ENCODE peak calls at places on chromosomes 3 and 15, in four cellular contexts. O is CD4-positive, alpha-beta memory T cell; J is heart left ventricle; H is effector memory CD4-positive, alpha-beta T cell. Y is an unnamed sample.

GRCh38 chr15:48381861-48382260 is 50.6 kb downstream of the DUT start:
- DNase-seq in O (no peak), J (no peak), H (no peak), Y (no peak)

GRCh38 chr15:75554717-75555116 is 24.4 kb downstream of the PTPN9 start:
- DNase-seq in O (no peak), J (no peak), H (no peak), Y (no peak)

GRCh38 chr3:123338620-123339061 is 110.2 kb downstream of the ADCY5 start:
- DNase-seq in H (no peak), O (no peak), J (peak; percentile 69), Y (no peak)

GRCh38 chr3:173800154-173800553 is 402.6 kb downstream of the NLGN1 start:
- DNase-seq in J (no peak), O (no peak), H (no peak), Y (no peak)

GRCh38 chr15:92886229-92886628 is 13.9 kb upstream of the CHD2 start:
- DNase-seq in H (no peak), J (no peak), O (no peak), Y (no peak)

GRCh38 chr3:193777524-193777923 is 184.5 kb downstream of the OPA1 start:
- DNase-seq in H (no peak), O (no peak), J (no peak), Y (no peak)

GRCh38 chr3:71152892-71153265 is 430.6 kb downstream of the FOXP1 start:
- DNase-seq in H (no peak), J (no peak), O (no peak), Y (no peak)

GRCh38 chr3:181752202-181752671 is 40.5 kb downstream of the SOX2 start:
- DNase-seq in H (no peak), O (no peak), J (no peak), Y (no peak)

GRCh38 chr15:61501815-61502214 is 272.7 kb upstream of the RORA start:
- DNase-seq in O (no peak), J (no peak), H (no peak), Y (no peak)

GRCh38 chr3:34017757-34018156 is 219.3 kb downstream of the PDCD6IP start:
- DNase-seq in H (no peak), O (no peak), J (no peak), Y (no peak)

GRCh38 chr3:48594431-48595049 is 589 bp downstream of the COL7A1 start:
- DNase-seq in J (no peak), H (no peak), O (no peak), Y (peak; percentile 58)

GRCh38 chr15:64149424-64150235 is 1.9 kb upstream of the SNX22 start:
- DNase-seq in O (no peak), H (no peak), J (no peak), Y (no peak)

GRCh38 chr15:98737721-98738120 is 89.4 kb downstream of the IGF1R start:
- DNase-seq in J (no peak), O (no peak), H (no peak), Y (no peak)

GRCh38 chr15:98743177-98743576 is 94.8 kb downstream of the IGF1R start:
- DNase-seq in O (no peak), H (no peak), J (no peak), Y (no peak)

GRCh38 chr15:98740963-98741362 is 92.6 kb downstream of the IGF1R start:
- DNase-seq in J (no peak), H (no peak), O (no peak), Y (no peak)

GRCh38 chr15:98738689-98739411 is 90.5 kb downstream of the IGF1R start:
- DNase-seq in O (no peak), H (no peak), J (no peak), Y (no peak)

DNA sequence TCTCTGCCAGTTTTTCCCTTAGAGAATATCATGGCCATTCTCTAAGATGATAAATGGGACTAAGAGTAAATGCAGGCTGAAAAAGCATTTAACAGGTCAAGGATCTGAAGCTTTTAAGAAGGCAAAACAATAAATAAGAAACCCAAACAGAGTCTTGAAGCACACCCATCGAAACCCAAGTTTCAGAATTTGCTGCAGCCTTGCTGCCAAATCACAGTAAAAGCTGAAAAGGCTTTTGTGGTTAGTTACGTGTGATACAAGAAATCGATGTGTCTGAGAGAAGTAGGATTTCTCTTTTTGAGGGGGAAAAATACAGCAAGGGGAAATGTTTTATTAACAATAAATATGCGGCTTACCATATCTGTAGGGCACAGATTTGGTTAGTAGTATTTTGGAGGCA is 92.0 kb downstream of the IGF1R start:
- DNase-seq in O (no peak), H (no peak), J (no peak), Y (no peak)
- H3K27ac ChIP-seq in O (no peak overlapping the region), H (no peak overlapping the region), J (no peak overlapping the region), Y (no peak overlapping the region)

DNA sequence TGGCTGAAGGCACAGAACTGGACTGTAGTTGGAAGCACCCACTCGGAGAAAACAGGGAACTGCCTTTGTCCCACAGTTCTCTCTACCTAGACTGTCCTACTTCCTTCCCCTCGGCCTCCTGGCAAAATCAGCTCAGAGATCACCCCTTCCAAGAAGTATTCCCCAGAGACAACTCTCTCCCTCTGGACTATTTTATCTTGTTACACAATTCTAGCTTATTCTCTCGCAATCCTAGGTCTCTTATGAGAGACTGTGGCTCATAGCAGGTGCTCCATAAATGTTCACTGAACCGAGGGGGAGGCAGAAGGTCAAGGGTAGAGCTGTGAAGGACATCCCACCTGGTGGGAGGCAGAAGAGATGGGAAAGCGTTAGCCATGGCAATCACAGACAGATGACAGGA is 10.6 kb downstream of the HEG1 start:
- DNase-seq in H (no peak), J (no peak), O (no peak), Y (no peak)
- H3K4me1 ChIP-seq in H (no peaks in the 10 kb centered on the region), J (peaks cover 73% of the 10 kb centered on the region), O (peaks cover 11% of the 10 kb centered on the region), Y (peaks cover 33% of the 10 kb centered on the region)

GRCh38 chr3:172127929-172128580 is 88.7 kb downstream of the FNDC3B start:
- DNase-seq in H (no peak), O (no peak), J (no peak), Y (no peak)

GRCh38 chr3:172131746-172132145 is 92.4 kb downstream of the FNDC3B start:
- DNase-seq in J (no peak), H (no peak), O (no peak), Y (no peak)

GRCh38 chr3:172129534-172129867 is 90.1 kb downstream of the FNDC3B start:
- DNase-seq in O (no peak), H (no peak), J (no peak), Y (no peak)

GRCh38 chr3:172128852-172129251 is 89.5 kb downstream of the FNDC3B start:
- DNase-seq in J (no peak), O (no peak), H (no peak), Y (no peak)

DNA sequence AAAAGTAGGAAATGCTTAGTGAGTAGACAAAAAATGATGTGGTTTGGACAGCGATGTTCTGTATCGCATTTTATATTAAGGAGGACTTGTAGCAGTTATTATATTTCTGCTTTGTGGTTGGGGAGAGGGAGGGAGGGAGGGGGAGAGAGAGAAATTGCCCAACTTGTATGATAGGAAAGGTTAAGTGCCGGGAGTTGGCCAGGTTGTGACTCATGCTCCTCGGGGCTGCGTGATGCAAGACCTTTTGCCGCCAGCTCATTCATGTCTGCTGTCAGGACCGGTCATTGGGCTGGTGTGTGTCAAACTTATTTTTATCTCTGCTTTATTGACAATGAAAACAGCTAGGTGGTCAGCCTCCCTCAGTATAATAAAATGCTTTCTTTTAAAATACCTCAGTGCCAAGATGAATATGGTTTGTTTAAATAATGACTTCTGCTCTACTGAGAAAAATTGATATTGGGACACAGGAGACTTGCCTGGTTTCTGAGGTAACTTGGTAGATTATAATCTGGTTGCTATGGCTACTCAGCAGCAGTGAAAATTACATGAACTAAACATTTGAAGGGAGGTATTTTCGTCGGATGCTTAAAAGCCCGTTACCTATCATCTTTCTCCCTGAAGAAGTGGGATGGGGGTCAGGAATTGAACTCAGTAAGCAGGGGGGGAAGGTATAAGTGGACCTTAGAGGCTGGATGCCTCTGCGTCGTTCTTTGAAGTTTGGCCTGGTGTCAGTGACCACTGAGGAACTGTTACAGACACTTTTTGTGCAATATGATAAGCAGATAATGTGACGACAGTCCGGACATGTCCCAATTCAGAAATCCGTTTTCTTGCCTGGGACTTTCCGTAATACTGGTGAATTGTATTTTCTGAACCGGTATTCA is 90.7 kb downstream of the FNDC3B start:
- DNase-seq in O (peak; percentile 67), H (peak; percentile 54), J (peak; percentile 86), Y (peak; percentile 94)
- H3K4me3 ChIP-seq in O (no peak overlapping the region), H (peak overlapping the region; percentile 7), J (no peak overlapping the region), Y (no peak overlapping the region)

GRCh38 chr3:52793702-52794611 is 639 bp upstream of the ITIH3 start:
- DNase-seq in O (no peak), H (no peak), J (no peak), Y (no peak)
- H3K27ac ChIP-seq in O (no peak overlapping the region), H (no peak overlapping the region), J (no peak overlapping the region), Y (no peak overlapping the region)

DNA sequence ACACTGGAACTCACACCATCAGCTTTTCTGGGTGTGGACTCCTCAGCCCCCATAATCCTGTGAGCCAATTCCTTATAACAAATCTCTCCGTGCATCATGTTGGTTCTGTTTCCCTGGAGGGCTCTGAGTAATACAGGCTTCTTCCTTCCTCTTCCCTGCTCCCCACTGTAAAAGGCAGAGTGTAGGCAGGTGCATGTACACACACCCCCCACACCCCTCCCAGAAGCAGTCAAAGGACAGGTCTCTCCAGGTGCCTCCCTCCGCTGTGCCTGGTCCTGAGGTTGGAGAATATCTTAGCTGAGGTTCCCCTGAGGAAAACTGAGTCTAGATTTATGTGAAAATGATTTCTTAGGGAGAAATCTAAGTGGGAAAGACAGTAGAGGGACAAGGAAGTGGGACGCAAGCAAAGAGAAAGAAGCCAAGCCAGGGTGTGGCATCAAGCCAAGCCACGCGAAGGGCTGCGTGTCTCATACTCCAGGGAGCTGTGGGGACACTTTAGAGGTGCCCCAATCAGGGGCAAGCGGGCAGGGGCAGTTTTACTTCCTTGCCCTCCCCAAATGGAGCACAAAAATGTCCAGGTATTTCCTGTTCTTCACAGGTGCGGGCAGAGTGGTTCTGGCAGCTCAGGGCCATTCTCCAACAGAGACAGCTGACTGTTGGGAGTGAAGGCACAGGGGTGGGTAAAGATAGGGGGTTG is 86.6 kb downstream of the HMG20A start:
- DNase-seq in J (peak; percentile 70), H (no peak), O (no peak), Y (no peak)
- H3K4me1 ChIP-seq in J (peaks cover 47% of the 10 kb centered on the region), H (no peaks in the 10 kb centered on the region), O (no peaks in the 10 kb centered on the region), Y (peaks cover 24% of the 10 kb centered on the region)

DNA sequence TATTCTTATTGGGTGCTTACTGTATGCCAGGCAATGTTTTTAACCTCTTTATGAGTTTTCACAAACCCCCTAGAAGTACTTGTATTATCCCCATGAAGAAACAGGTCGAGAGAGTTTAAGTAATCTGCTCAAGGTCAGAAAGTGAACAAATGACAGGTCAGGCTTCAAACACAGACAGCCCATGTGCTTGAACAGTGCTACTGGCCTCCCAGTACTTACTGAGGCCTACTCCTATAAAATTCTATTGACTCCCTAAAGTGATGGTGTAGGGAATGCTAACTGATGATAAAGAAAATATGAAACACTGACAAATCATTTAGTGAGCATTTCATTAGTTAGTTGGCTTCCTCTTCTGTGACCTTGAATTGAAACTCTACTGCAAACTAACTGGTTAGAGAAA is 4.2 kb upstream of the CNBP start:
- DNase-seq in H (no peak), J (no peak), O (no peak), Y (no peak)
- H3K4me3 ChIP-seq in H (no peak overlapping the region), J (no peak overlapping the region), O (no peak overlapping the region), Y (no peak overlapping the region)

GRCh38 chr3:40845447-40845846 is 320.7 kb downstream of the ZNF621 start:
- DNase-seq in O (no peak), J (no peak), H (no peak), Y (no peak)
- H3K27ac ChIP-seq in O (no peak overlapping the region), J (no peak overlapping the region), H (no peak overlapping the region), Y (no peak overlapping the region)